ENCODE peak calls at places on chromosomes 7 and 10, in five cellular contexts. W is astrocyte of the hippocampus, I is Kasumi-1, P is DMS153, S is pancreas. Q is an unnamed sample.

GRCh38 chr7:66145404-66145843 is 30.8 kb downstream of the CRCP start:
- DNase-seq in P (no peak), S (no peak), I (no peak), W (no peak), Q (peak; percentile 20)

GRCh38 chr10:125824736-125825135 is 1.4 kb downstream of the BCCIP start:
- DNase-seq in S (no peak), W (no peak), I (no peak), P (no peak), Q (no peak)

GRCh38 chr10:5904227-5904626 is 14.2 kb downstream of the FBH1 start:
- DNase-seq in P (no peak), I (no peak), S (no peak), W (no peak), Q (no peak)

GRCh38 chr7:108452707-108453106 is 3.5 kb downstream of the NRCAM start:
- DNase-seq in S (no peak), P (peak; percentile 30), W (peak; percentile 55), I (peak; percentile 73), Q (no peak)

GRCh38 chr10:69916133-69916532 is 114.4 kb downstream of the COL13A1 start:
- DNase-seq in P (no peak), I (no peak), S (no peak), W (no peak), Q (no peak)

GRCh38 chr10:61558188-61558587 is 104.5 kb upstream of the CABCOCO1 start:
- DNase-seq in S (no peak), P (no peak), I (no peak), W (no peak), Q (no peak)

GRCh38 chr7:112252691-112253090 is 46.2 kb downstream of the ZNF277 start:
- DNase-seq in S (no peak), W (no peak), P (no peak), I (no peak), Q (no peak)

GRCh38 chr10:79072994-79073654 is 4.4 kb downstream of the ZMIZ1 start:
- DNase-seq in S (no peak), I (no peak), W (no peak), P (no peak), Q (no peak)

GRCh38 chr7:90835861-90836260 is 239.7 kb downstream of the CDK14 start:
- DNase-seq in I (no peak), W (no peak), S (no peak), P (no peak), Q (no peak)

GRCh38 chr7:114370177-114370576 is 44.4 kb upstream of the FOXP2 start:
- DNase-seq in W (no peak), S (no peak), P (peak; percentile 16), I (no peak), Q (no peak)

GRCh38 chr10:88041243-88042161 is 178.1 kb downstream of the PTEN start:
- DNase-seq in W (peak; percentile 22), S (no peak), P (no peak), I (no peak), Q (no peak)

GRCh38 chr7:145978769-145979168 is 137.8 kb upstream of the CNTNAP2 start:
- DNase-seq in S (no peak), W (no peak), P (peak; percentile 41), I (no peak), Q (no peak)

GRCh38 chr7:29642494-29643155 is 79.0 kb downstream of the PRR15 start:
- DNase-seq in I (no peak), S (no peak), P (no peak), W (no peak), Q (no peak)

GRCh38 chr7:55276896-55277295 is 88.2 kb upstream of the LANCL2 start:
- DNase-seq in I (no peak), S (no peak), P (no peak), W (no peak), Q (no peak)

GRCh38 chr10:102186128-102186527 is 33.9 kb downstream of the NOLC1 start:
- DNase-seq in I (no peak), P (no peak), S (no peak), W (no peak), Q (no peak)

GRCh38 chr7:11492307-11492706 is 339.7 kb downstream of the THSD7A start:
- DNase-seq in P (no peak), W (no peak), S (no peak), I (peak; percentile 1), Q (no peak)

GRCh38 chr7:1109581-1110310 is 21.8 kb downstream of the GPER1 start:
- DNase-seq in S (no peak), I (no peak), W (no peak), P (no peak), Q (no peak)

GRCh38 chr7:16420649-16421332 is 547 bp downstream of the CRPPA start:
- DNase-seq in P (peak; percentile 88), I (peak; percentile 76), S (peak; percentile 84), W (peak; percentile 91), Q (peak; percentile 89)

GRCh38 chr10:87658383-87658795 is 1.3 kb upstream of the PAPSS2 start:
- DNase-seq in S (no peak), I (no peak), P (peak; percentile 41), W (peak; percentile 21), Q (no peak)

GRCh38 chr7:126026421-126027088 is 1096.9 kb upstream of the POT1 start:
- DNase-seq in P (peak; percentile 2), S (no peak), W (peak; percentile 56), I (no peak), Q (no peak)

GRCh38 chr10:93437946-93438795 is 44.0 kb downstream of the MYOF start:
- DNase-seq in P (peak; percentile 65), W (peak; percentile 68), I (no peak), S (no peak), Q (no peak)

GRCh38 chr7:127437772-127438330 is 45.3 kb upstream of the ZNF800 start:
- DNase-seq in P (no peak), I (no peak), S (no peak), W (peak; percentile 69), Q (no peak)

GRCh38 chr7:79282882-79283602 is 170.4 kb downstream of the MAGI2 start:
- DNase-seq in P (no peak), I (no peak), W (peak; percentile 53), S (no peak), Q (no peak)

GRCh38 chr10:86795353-86795752 is 38.9 kb downstream of the BMPR1A start:
- DNase-seq in W (peak; percentile 81), I (peak; percentile 13), P (peak; percentile 5), S (no peak), Q (no peak)

GRCh38 chr7:88357794-88358533 is 51.3 kb upstream of the STEAP4 start:
- DNase-seq in S (no peak), I (peak; percentile 44), W (no peak), P (no peak), Q (no peak)

GRCh38 chr10:97030894-97031293 is 154.9 kb downstream of the SLIT1 start:
- DNase-seq in P (no peak), W (no peak), I (no peak), S (no peak), Q (no peak)

GRCh38 chr7:111364413-111364812 is 197.9 kb downstream of the IMMP2L start:
- DNase-seq in S (no peak), I (no peak), W (no peak), P (no peak), Q (no peak)

GRCh38 chr7:81691199-81691821 is 78.5 kb downstream of the HGF start:
- DNase-seq in W (no peak), S (no peak), I (no peak), P (no peak), Q (no peak)

GRCh38 chr10:44993226-44993921 is 7.3 kb upstream of the ZNF22 start:
- DNase-seq in I (no peak), S (peak; percentile 36), W (no peak), P (no peak), Q (peak; percentile 3)

GRCh38 chr7:95198891-95199290 is 125.4 kb downstream of the PON1 start:
- DNase-seq in W (no peak), I (no peak), S (no peak), P (no peak), Q (no peak)

GRCh38 chr7:71034243-71034642 is 97.7 kb upstream of the GALNT17 start:
- DNase-seq in W (no peak), P (no peak), I (no peak), S (no peak), Q (no peak)

GRCh38 chr7:151893405-151893923 is 16.5 kb upstream of the PRKAG2 start:
- DNase-seq in P (no peak), W (no peak), S (no peak), I (no peak), Q (no peak)

GRCh38 chr7:66839814-66840213 is 81.2 kb upstream of the TMEM248 start:
- DNase-seq in S (no peak), I (no peak), P (no peak), W (no peak), Q (no peak)

GRCh38 chr7:139916717-139917395 is 87.8 kb downstream of the TBXAS1 start:
- DNase-seq in S (no peak), P (no peak), W (no peak), I (no peak), Q (no peak)

GRCh38 chr7:42065942-42066341 is 171.1 kb downstream of the GLI3 start:
- DNase-seq in S (no peak), W (peak; percentile 88), P (no peak), I (no peak), Q (no peak)

Q was measured in left colon.